ENCODE peak calls at places on chromosomes 13 and 19, in five cellular contexts. M, O, T, G and S are unnamed samples.
A peak's percentile ranks its signal among the peaks of the same experiment; 100 is the strongest.

GRCh38 chr13:51590966-51591627 is 6.8 kb downstream of the WDFY2 start:
- DNase-seq in M (no peak), O (no peak), T (no peak), G (peak; percentile 94), S (peak; percentile 4)

GRCh38 chr13:24630851-24631341 is 49.3 kb upstream of the ATP12A start:
- DNase-seq in O (no peak), M (no peak), T (no peak), G (no peak), S (no peak)

GRCh38 chr19:2495130-2495641 is 19.3 kb downstream of the GADD45B start:
- DNase-seq in M (no peak), T (no peak), O (peak; percentile 53), G (no peak), S (no peak)

GRCh38 chr19:397941-398706 is 10.8 kb downstream of the C2CD4C start:
- DNase-seq in T (no peak), O (no peak), M (no peak), G (no peak), S (no peak)

GRCh38 chr13:44093607-44094583 is 214.2 kb downstream of the LACC1 start:
- DNase-seq in T (no peak), G (no peak), O (no peak), M (peak; percentile 26), S (no peak)

GRCh38 chr19:952680-953500 is 27.1 kb downstream of the ARID3A start:
- DNase-seq in O (no peak), M (no peak), T (no peak), G (no peak), S (no peak)

GRCh38 chr13:21996049-21996448 is 325.2 kb downstream of the FGF9 start:
- DNase-seq in O (no peak), T (no peak), G (no peak), M (no peak), S (no peak)

GRCh38 chr19:50359432-50359818 is 6.0 kb downstream of the NAPSA start:
- DNase-seq in O (no peak), T (no peak), M (no peak), G (no peak), S (no peak)

GRCh38 chr13:111632906-111633305 is 312.5 kb downstream of the TEX29 start:
- DNase-seq in M (no peak), T (no peak), G (no peak), O (no peak), S (no peak)

GRCh38 chr19:57947088-57947418 is 453 bp downstream of the ZNF256 start:
- DNase-seq in T (no peak), G (no peak), O (no peak), M (no peak), S (no peak)

GRCh38 chr19:38905620-38906019 is 5.9 kb downstream of the NFKBIB start:
- DNase-seq in T (no peak), O (no peak), G (no peak), M (no peak), S (no peak)

GRCh38 chr13:20161275-20161950 is 561 bp upstream of the GJA3 start:
- DNase-seq in O (no peak), M (no peak), G (no peak), T (peak; percentile 30), S (no peak)

GRCh38 chr13:74306496-74306895 is 172.3 kb upstream of the KLF12 start:
- DNase-seq in M (no peak), G (no peak), O (no peak), T (no peak), S (no peak)

GRCh38 chr13:94188173-94188869 is 291.2 kb downstream of the DCT start:
- DNase-seq in G (no peak), M (no peak), T (no peak), O (no peak), S (no peak)

GRCh38 chr13:27311518-27312208 is 41.0 kb downstream of the RASL11A start:
- DNase-seq in M (no peak), O (no peak), T (no peak), G (no peak), S (no peak)

GRCh38 chr19:44710483-44710882 is 11.5 kb downstream of the CEACAM16 start:
- DNase-seq in M (no peak), G (no peak), O (no peak), T (no peak), S (no peak)

GRCh38 chr13:30803791-30804190 is 68.4 kb downstream of the ALOX5AP start:
- DNase-seq in M (no peak), G (no peak), O (no peak), T (no peak), S (no peak)

GRCh38 chr19:43229315-43229714 is 23.9 kb upstream of the PSG4 start:
- DNase-seq in M (no peak), O (no peak), G (peak; percentile 4), T (no peak), S (no peak)

GRCh38 chr13:69928262-69928661 is 179.4 kb upstream of the ATXN8OS start:
- DNase-seq in O (no peak), T (no peak), M (no peak), G (no peak), S (no peak)

GRCh38 chr19:32817252-32817912 is 52.2 kb downstream of the SLC7A9 start:
- DNase-seq in T (no peak), M (no peak), G (no peak), O (no peak), S (no peak)

GRCh38 chr19:45913874-45914830 is at the start of gene NANOS2:
- DNase-seq in O (no peak), G (no peak), M (peak; percentile 26), T (no peak), S (no peak)

GRCh38 chr19:41740415-41741243 is 14.7 kb upstream of the CEACAM6 start:
- DNase-seq in T (no peak), O (no peak), G (no peak), M (no peak), S (no peak)

GRCh38 chr19:489418-490196 is 6.7 kb upstream of the MADCAM1 start:
- DNase-seq in T (no peak), O (no peak), G (no peak), M (no peak), S (no peak)